ENCODE peak calls at places on chromosomes 4 and X, in ten cellular contexts. I, V, S, Y, N, T, J, M, Q and P are unnamed samples.

GRCh38 chrX:1246816-1247215 is 21.8 kb upstream of the CSF2RA start:
- DNase-seq in J (peak; percentile 72), I (peak; percentile 76), Y (peak; percentile 71), N (peak; percentile 57), Q (peak; percentile 83), T (no peak), S (peak; percentile 39), V (peak; percentile 25), M (peak; percentile 85), P (peak; percentile 77)

GRCh38 chr4:82469776-82470345 is 39.5 kb downstream of the ENOPH1 start:
- DNase-seq in M (no peak), T (no peak), V (peak; percentile 54), J (no peak), N (no peak), Y (no peak), I (no peak), Q (no peak), S (no peak), P (no peak)

GRCh38 chr4:72031868-72032619 is at the start of gene NPFFR2:
- DNase-seq in Q (peak; percentile 48), S (no peak), N (no peak), T (peak; percentile 41), I (peak; percentile 91), J (peak; percentile 77), Y (peak; percentile 46), M (no peak), V (peak; percentile 28), P (no peak)

GRCh38 chr4:3701271-3702083 is 64.7 kb upstream of the ADRA2C start:
- DNase-seq in T (peak; percentile 33), V (no peak), N (no peak), I (no peak), Q (peak; percentile 39), S (no peak), Y (no peak), J (peak; percentile 32), M (no peak), P (no peak)

GRCh38 chrX:6226053-6226645 is 2.5 kb downstream of the NLGN4X start:
- DNase-seq in I (peak; percentile 65), V (no peak), T (no peak), Q (no peak), J (peak; percentile 63), N (no peak), Y (peak; percentile 33), S (no peak), M (no peak), P (peak; percentile 9)

GRCh38 chrX:76643590-76643989 is 216.1 kb downstream of the MAGEE1 start:
- DNase-seq in S (no peak), J (no peak), I (no peak), N (no peak), M (no peak), V (no peak), Y (no peak), Q (no peak), T (no peak), P (no peak)

GRCh38 chr4:110654254-110654635 is 31.4 kb upstream of the PITX2 start:
- DNase-seq in N (no peak), V (peak; percentile 52), Q (no peak), Y (no peak), T (no peak), J (no peak), M (no peak), I (no peak), S (no peak), P (no peak)

GRCh38 chr4:82594466-82594865 is 32.7 kb upstream of the TMEM150C start:
- DNase-seq in V (peak; percentile 13), I (no peak), J (no peak), N (no peak), Y (no peak), T (no peak), S (no peak), Q (no peak), M (no peak), P (no peak)

GRCh38 chr4:126850286-126850685 is 782.5 kb upstream of the INTU start:
- DNase-seq in M (no peak), T (no peak), S (no peak), Y (no peak), J (no peak), I (no peak), Q (no peak), V (peak; percentile 97), N (no peak), P (no peak)

GRCh38 chr4:142955501-142955900 is 109.4 kb upstream of the INPP4B start:
- DNase-seq in T (no peak), S (no peak), J (no peak), N (no peak), Q (no peak), Y (no peak), M (no peak), V (no peak), I (no peak), P (no peak)

GRCh38 chr4:7254736-7255487 is 62.6 kb downstream of the SORCS2 start:
- DNase-seq in Q (no peak), S (peak; percentile 8), M (peak; percentile 6), J (no peak), N (peak; percentile 54), Y (no peak), V (peak; percentile 54), T (no peak), I (no peak), P (peak; percentile 60)

GRCh38 chr4:17447675-17448298 is 64.1 kb downstream of the QDPR start:
- DNase-seq in V (peak; percentile 77), I (peak; percentile 76), T (no peak), J (peak; percentile 84), Y (peak; percentile 26), Q (no peak), N (peak; percentile 37), S (peak; percentile 51), M (peak; percentile 84), P (peak; percentile 60)

GRCh38 chr4:137981277-137981676 is 260.9 kb downstream of the SLC7A11 start:
- DNase-seq in T (no peak), Q (no peak), Y (no peak), N (no peak), V (peak; percentile 35), I (no peak), S (no peak), M (no peak), J (no peak), P (no peak)

GRCh38 chrX:52217494-52218160 is 32.9 kb downstream of the MAGED4 start:
- DNase-seq in Q (no peak), Y (no peak), T (no peak), S (no peak), V (no peak), M (peak; percentile 1), N (no peak), J (peak; percentile 38), I (peak; percentile 11), P (no peak)

GRCh38 chrX:132741706-132742105 is 216.7 kb downstream of the HS6ST2 start:
- DNase-seq in T (no peak), I (no peak), N (no peak), Y (no peak), M (no peak), S (no peak), Q (no peak), J (no peak), V (no peak), P (no peak)

GRCh38 chr4:102575369-102576129 is 74.4 kb downstream of the NFKB1 start:
- DNase-seq in M (no peak), S (no peak), Y (no peak), Q (no peak), I (no peak), N (no peak), V (no peak), J (no peak), T (no peak), P (no peak)

DNA sequence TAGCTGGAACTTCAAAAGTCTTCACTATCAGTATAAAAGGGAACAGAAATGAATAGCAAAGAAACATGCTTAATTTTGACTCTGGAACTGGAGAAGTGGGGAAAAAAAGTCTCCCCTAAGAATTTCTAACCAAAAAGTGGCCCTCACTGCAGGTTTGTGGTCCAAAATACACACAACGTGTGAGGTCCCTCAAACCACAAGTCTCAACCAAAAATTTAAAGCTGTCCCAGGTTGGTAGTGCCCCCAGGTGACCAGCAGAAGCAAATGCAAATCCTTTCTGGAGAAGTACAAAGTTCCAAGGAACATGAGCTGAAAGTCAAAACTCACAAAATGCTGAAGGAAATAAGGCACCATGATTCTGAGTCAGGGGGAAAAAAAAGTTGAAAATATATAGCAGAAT is 23.6 kb upstream of the VAMP7 start:
- DNase-seq in V (no peak), T (no peak), I (no peak), S (no peak), Y (no peak), Q (no peak), N (no peak), M (peak; percentile 4), J (no peak), P (no peak)
- TF ChIP-seq CTCF in V (no peak), T (no peak), I (no peak), S (no peak), Y (peak; percentile 26), Q (no peak), N (no peak), M (peak; percentile 58), J (peak; percentile 35), P (peak; percentile 41)

GRCh38 chr4:121094297-121094966 is 22.1 kb upstream of the NDNF start:
- DNase-seq in N (no peak), Q (no peak), V (no peak), M (no peak), J (no peak), Y (no peak), T (no peak), I (no peak), S (no peak), P (no peak)
- TF ChIP-seq CTCF in N (no peak), Q (no peak), V (no peak), M (no peak), J (no peak), Y (no peak), T (no peak), I (no peak), S (no peak), P (no peak)

DNA sequence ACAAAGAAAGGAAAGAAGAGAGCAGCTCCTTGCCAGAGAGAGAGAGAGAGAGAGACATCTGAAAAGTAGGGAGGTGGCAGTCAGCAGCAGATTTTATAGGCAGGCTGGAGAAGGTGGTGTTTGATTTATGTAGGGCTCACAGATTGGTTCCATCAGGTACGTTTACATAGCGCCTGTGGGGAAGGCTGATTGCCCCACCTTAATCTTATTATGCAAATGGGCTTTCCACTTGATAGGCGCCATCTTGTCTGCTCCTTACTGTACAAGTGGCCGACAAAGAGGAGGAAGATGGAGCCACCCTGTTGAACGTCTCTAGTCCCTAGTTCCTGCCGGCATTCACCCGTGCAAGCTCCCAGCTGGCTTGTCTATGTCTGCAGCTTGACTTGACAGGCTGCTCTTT is 49.1 kb upstream of the DHRSX start:
- DNase-seq in I (no peak), M (no peak), V (no peak), S (no peak), Y (no peak), T (no peak), J (no peak), Q (no peak), N (no peak), P (no peak)
- TF ChIP-seq CTCF in I (no peak), M (no peak), V (no peak), S (no peak), Y (no peak), T (no peak), J (no peak), Q (no peak), N (no peak), P (no peak)

DNA sequence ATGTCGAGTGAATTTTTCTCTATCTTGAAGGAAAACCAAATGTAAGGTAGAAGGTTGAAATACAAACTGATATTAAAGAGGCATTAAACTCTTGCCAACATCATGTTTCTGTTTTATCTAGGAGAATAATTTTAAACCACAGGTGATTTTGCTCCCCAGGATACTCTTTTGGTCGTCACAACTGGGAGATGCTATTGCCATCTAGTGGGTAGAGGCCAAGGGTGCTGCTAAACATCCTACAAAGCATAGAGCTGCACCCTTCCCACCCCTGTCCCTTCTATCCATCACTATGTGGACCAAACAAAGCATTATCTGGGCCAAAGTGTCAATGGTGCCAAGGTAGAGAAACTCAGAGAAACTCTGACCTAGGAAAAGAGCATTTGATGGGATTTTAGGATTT is 154.6 kb upstream of the MAGEB2 start:
- DNase-seq in T (no peak), M (no peak), Y (no peak), I (peak; percentile 43), S (no peak), J (peak; percentile 37), V (no peak), Q (no peak), N (no peak), P (no peak)
- TF ChIP-seq CTCF in T (no peak), M (peak; percentile 36), Y (peak; percentile 78), I (peak; percentile 51), S (peak; percentile 25), J (peak; percentile 66), V (peak; percentile 40), Q (no peak), N (peak; percentile 44), P (no peak)